ENCODE peak calls at places on chromosomes 11 and 22, in eight cellular contexts. One of them, this sample, is unnamed.

GRCh38 chr11:84899740-84900139 is 727.4 kb downstream of the DLG2 start:
- DNase-seq in lung: no peak
- DNase-seq in ovary: no peak
- DNase-seq in astrocyte: peak; percentile 53
- DNase-seq in cardiac muscle cell: no peak
- DNase-seq in fibroblast of lung: peak; percentile 61
- DNase-seq in mesendoderm: peak; percentile 91
- DNase-seq in lower lobe of right lung: no peak
- DNase-seq in this sample: no peak

GRCh38 chr11:134158023-134158422 is 65.7 kb downstream of the NCAPD3 start:
- DNase-seq in lung: no peak
- DNase-seq in ovary: no peak
- DNase-seq in astrocyte: no peak
- DNase-seq in cardiac muscle cell: no peak
- DNase-seq in fibroblast of lung: no peak
- DNase-seq in mesendoderm: no peak
- DNase-seq in lower lobe of right lung: no peak
- DNase-seq in this sample: no peak

GRCh38 chr11:12224537-12224893 is 114.1 kb downstream of the MICAL2 start:
- DNase-seq in lung: peak; percentile 71
- DNase-seq in ovary: no peak
- DNase-seq in astrocyte: peak; percentile 96
- DNase-seq in cardiac muscle cell: no peak
- DNase-seq in fibroblast of lung: peak; percentile 97
- DNase-seq in mesendoderm: no peak
- DNase-seq in lower lobe of right lung: peak; percentile 87
- DNase-seq in this sample: peak; percentile 94

GRCh38 chr22:22800716-22801115 is 86.9 kb upstream of the IGLL5 start:
- DNase-seq in lung: peak; percentile 21
- DNase-seq in ovary: no peak
- DNase-seq in astrocyte: no peak
- DNase-seq in cardiac muscle cell: no peak
- DNase-seq in fibroblast of lung: no peak
- DNase-seq in mesendoderm: no peak
- DNase-seq in lower lobe of right lung: no peak
- DNase-seq in this sample: no peak

GRCh38 chr11:405323-405975 is 9.3 kb downstream of the SIGIRR start:
- DNase-seq in lung: no peak
- DNase-seq in ovary: no peak
- DNase-seq in astrocyte: no peak
- DNase-seq in cardiac muscle cell: no peak
- DNase-seq in fibroblast of lung: no peak
- DNase-seq in mesendoderm: no peak
- DNase-seq in lower lobe of right lung: peak; percentile 60
- DNase-seq in this sample: peak; percentile 60

GRCh38 chr11:1442163-1442562 is 44.4 kb downstream of the MOB2 start:
- DNase-seq in lung: no peak
- DNase-seq in ovary: no peak
- DNase-seq in astrocyte: no peak
- DNase-seq in cardiac muscle cell: peak; percentile 37
- DNase-seq in fibroblast of lung: no peak
- DNase-seq in mesendoderm: peak; percentile 72
- DNase-seq in lower lobe of right lung: no peak
- DNase-seq in this sample: no peak

GRCh38 chr22:29195964-29196666 is 9.6 kb upstream of the EMID1 start:
- DNase-seq in lung: no peak
- DNase-seq in ovary: no peak
- DNase-seq in astrocyte: no peak
- DNase-seq in cardiac muscle cell: no peak
- DNase-seq in fibroblast of lung: no peak
- DNase-seq in mesendoderm: no peak
- DNase-seq in lower lobe of right lung: peak; percentile 33
- DNase-seq in this sample: no peak

GRCh38 chr11:131579932-131580387 is 209.5 kb downstream of the NTM start:
- DNase-seq in lung: no peak
- DNase-seq in ovary: no peak
- DNase-seq in astrocyte: peak; percentile 98
- DNase-seq in cardiac muscle cell: peak; percentile 63
- DNase-seq in fibroblast of lung: peak; percentile 97
- DNase-seq in mesendoderm: peak; percentile 82
- DNase-seq in lower lobe of right lung: no peak
- DNase-seq in this sample: no peak

GRCh38 chr11:86984701-86985100 is 29.5 kb upstream of the FZD4 start:
- DNase-seq in lung: no peak
- DNase-seq in ovary: no peak
- DNase-seq in astrocyte: no peak
- DNase-seq in cardiac muscle cell: no peak
- DNase-seq in fibroblast of lung: no peak
- DNase-seq in mesendoderm: no peak
- DNase-seq in lower lobe of right lung: no peak
- DNase-seq in this sample: no peak

GRCh38 chr22:45207981-45208664 is 32.6 kb downstream of the KIAA0930 start:
- DNase-seq in lung: no peak
- DNase-seq in ovary: no peak
- DNase-seq in astrocyte: peak; percentile 78
- DNase-seq in cardiac muscle cell: no peak
- DNase-seq in fibroblast of lung: peak; percentile 79
- DNase-seq in mesendoderm: no peak
- DNase-seq in lower lobe of right lung: no peak
- DNase-seq in this sample: peak; percentile 61

GRCh38 chr11:73576226-73576625 is 21.7 kb downstream of the FAM168A start:
- DNase-seq in lung: no peak
- DNase-seq in ovary: no peak
- DNase-seq in astrocyte: no peak
- DNase-seq in cardiac muscle cell: no peak
- DNase-seq in fibroblast of lung: no peak
- DNase-seq in mesendoderm: no peak
- DNase-seq in lower lobe of right lung: no peak
- DNase-seq in this sample: no peak

GRCh38 chr11:9651481-9651880 is 12.4 kb upstream of the SWAP70 start:
- DNase-seq in lung: no peak
- DNase-seq in ovary: no peak
- DNase-seq in astrocyte: no peak
- DNase-seq in cardiac muscle cell: no peak
- DNase-seq in fibroblast of lung: no peak
- DNase-seq in mesendoderm: no peak
- DNase-seq in lower lobe of right lung: no peak
- DNase-seq in this sample: no peak

GRCh38 chr11:128318856-128319474 is 268.4 kb downstream of the ETS1 start:
- DNase-seq in lung: no peak
- DNase-seq in ovary: no peak
- DNase-seq in astrocyte: peak; percentile 32
- DNase-seq in cardiac muscle cell: no peak
- DNase-seq in fibroblast of lung: peak; percentile 49
- DNase-seq in mesendoderm: peak; percentile 44
- DNase-seq in lower lobe of right lung: no peak
- DNase-seq in this sample: no peak

GRCh38 chr11:10604340-10604748 is 35.9 kb upstream of the LYVE1 start:
- DNase-seq in lung: peak; percentile 38
- DNase-seq in ovary: peak; percentile 70
- DNase-seq in astrocyte: no peak
- DNase-seq in cardiac muscle cell: no peak
- DNase-seq in fibroblast of lung: no peak
- DNase-seq in mesendoderm: no peak
- DNase-seq in lower lobe of right lung: no peak
- DNase-seq in this sample: peak; percentile 60

GRCh38 chr22:18156878-18157713 is 7.1 kb downstream of the USP18 start:
- DNase-seq in lung: peak; percentile 42
- DNase-seq in ovary: peak; percentile 34
- DNase-seq in astrocyte: peak; percentile 100
- DNase-seq in cardiac muscle cell: peak; percentile 85
- DNase-seq in fibroblast of lung: peak; percentile 100
- DNase-seq in mesendoderm: peak; percentile 93
- DNase-seq in lower lobe of right lung: no peak
- DNase-seq in this sample: peak; percentile 79

GRCh38 chr22:49160261-49161001 is 667.2 kb downstream of the BRD1 start:
- DNase-seq in lung: no peak
- DNase-seq in ovary: no peak
- DNase-seq in astrocyte: no peak
- DNase-seq in cardiac muscle cell: no peak
- DNase-seq in fibroblast of lung: no peak
- DNase-seq in mesendoderm: no peak
- DNase-seq in lower lobe of right lung: no peak
- DNase-seq in this sample: peak; percentile 35

DNA sequence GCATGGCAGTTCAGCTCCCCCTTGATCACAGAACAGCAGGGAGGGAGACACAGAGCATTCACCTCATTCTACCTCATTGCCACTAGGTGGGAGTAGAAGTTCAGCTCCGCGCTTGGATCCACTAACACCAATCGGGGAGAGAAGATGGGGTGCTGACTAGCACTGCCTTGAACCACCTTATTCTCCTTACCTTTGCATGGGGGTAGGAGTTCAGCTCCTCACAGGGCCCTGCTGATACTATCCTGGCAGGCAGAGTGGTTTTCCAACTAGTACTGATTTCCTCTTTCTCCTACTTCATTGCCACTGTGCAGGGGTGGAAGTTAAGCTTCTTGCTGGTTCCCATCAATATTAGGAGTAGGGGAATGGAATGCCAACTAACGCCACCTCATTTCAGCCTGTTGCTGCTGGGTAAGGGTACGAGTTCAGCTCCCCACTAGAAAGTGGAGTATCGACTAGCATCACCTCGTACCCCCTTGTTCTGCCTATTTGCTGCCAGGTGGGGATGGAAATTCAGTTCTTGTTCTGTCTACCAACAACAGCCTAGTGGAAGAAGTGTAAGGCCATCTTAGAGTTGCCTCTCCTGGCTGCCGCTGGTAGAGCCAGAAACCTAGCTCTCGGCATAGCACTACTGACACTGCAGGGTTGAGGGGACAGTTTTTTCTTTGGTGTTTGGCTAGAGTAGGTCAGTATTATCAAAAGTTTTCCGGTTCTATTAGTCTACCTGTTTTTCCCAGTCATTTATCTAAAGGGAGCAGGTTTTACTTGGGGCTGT is 550.9 kb upstream of the CCDC90B start:
- DNase-seq in lung: peak; percentile 30
- DNase-seq in ovary: peak; percentile 19
- DNase-seq in astrocyte: peak; percentile 35
- DNase-seq in cardiac muscle cell: peak; percentile 70
- DNase-seq in fibroblast of lung: peak; percentile 37
- DNase-seq in mesendoderm: peak; percentile 83
- DNase-seq in lower lobe of right lung: no peak
- DNase-seq in this sample: no peak
- H3K27ac ChIP-seq in lung: no peak overlapping the region
- H3K27ac ChIP-seq in ovary: no peak overlapping the region
- H3K27ac ChIP-seq in astrocyte: no peak overlapping the region
- H3K27ac ChIP-seq in cardiac muscle cell: no peak overlapping the region
- H3K27ac ChIP-seq in fibroblast of lung: no peak overlapping the region
- H3K27ac ChIP-seq in mesendoderm: no peak overlapping the region
- H3K27ac ChIP-seq in lower lobe of right lung: no peak overlapping the region
- H3K27ac ChIP-seq in this sample: no peak overlapping the region

GRCh38 chr11:14906614-14907392 is 14.8 kb upstream of the CYP2R1 start:
- DNase-seq in lung: no peak
- DNase-seq in ovary: no peak
- DNase-seq in astrocyte: no peak
- DNase-seq in cardiac muscle cell: no peak
- DNase-seq in fibroblast of lung: no peak
- DNase-seq in mesendoderm: no peak
- DNase-seq in lower lobe of right lung: no peak
- DNase-seq in this sample: no peak
- H3K4me3 ChIP-seq in lung: no peak overlapping the region
- H3K4me3 ChIP-seq in ovary: no peak overlapping the region
- H3K4me3 ChIP-seq in astrocyte: no peak overlapping the region
- H3K4me3 ChIP-seq in cardiac muscle cell: no peak overlapping the region
- H3K4me3 ChIP-seq in fibroblast of lung: no peak overlapping the region
- H3K4me3 ChIP-seq in mesendoderm: no peak overlapping the region
- H3K4me3 ChIP-seq in lower lobe of right lung: no peak overlapping the region
- H3K4me3 ChIP-seq in this sample: no peak overlapping the region

DNA sequence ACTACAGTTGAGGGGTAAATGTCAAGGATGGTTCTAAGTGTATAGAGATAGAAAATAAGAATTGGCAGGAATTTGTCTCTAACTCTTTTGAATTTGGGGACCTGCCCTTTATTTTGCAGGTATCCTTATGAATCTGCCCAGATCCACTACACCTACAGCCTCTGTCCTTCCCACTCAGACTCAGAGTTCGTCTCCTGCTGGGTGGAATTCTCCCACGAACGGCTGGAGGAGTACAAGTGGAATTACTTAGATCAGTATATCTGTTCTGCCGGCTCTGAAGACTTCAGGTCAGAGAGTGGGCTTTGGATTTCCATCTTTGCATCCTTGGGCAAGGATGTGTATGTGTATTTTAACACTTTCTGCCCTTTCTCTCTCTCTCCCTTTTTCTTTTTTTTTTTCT is 89.7 kb downstream of the DEPDC5 start:
- DNase-seq in lung: no peak
- DNase-seq in ovary: no peak
- DNase-seq in astrocyte: no peak
- DNase-seq in cardiac muscle cell: no peak
- DNase-seq in fibroblast of lung: no peak
- DNase-seq in mesendoderm: no peak
- DNase-seq in lower lobe of right lung: no peak
- DNase-seq in this sample: no peak
- H3K36me3 ChIP-seq in lung: peaks cover 26% of the 10 kb centered on the region
- H3K36me3 ChIP-seq in ovary: no peaks in the 10 kb centered on the region
- H3K36me3 ChIP-seq in astrocyte: peaks cover 6% of the 10 kb centered on the region
- H3K36me3 ChIP-seq in cardiac muscle cell: peaks cover 34% of the 10 kb centered on the region
- H3K36me3 ChIP-seq in fibroblast of lung: peaks cover 5% of the 10 kb centered on the region
- H3K36me3 ChIP-seq in mesendoderm: no peaks in the 10 kb centered on the region
- H3K36me3 ChIP-seq in lower lobe of right lung: peaks cover 85% of the 10 kb centered on the region
- H3K36me3 ChIP-seq in this sample: peaks cover 2% of the 10 kb centered on the region

GRCh38 chr11:112097734-112098528 is 11.3 kb downstream of the SDHD start:
- DNase-seq in lung: no peak
- DNase-seq in ovary: no peak
- DNase-seq in astrocyte: no peak
- DNase-seq in cardiac muscle cell: no peak
- DNase-seq in fibroblast of lung: no peak
- DNase-seq in mesendoderm: no peak
- DNase-seq in lower lobe of right lung: no peak
- DNase-seq in this sample: no peak

GRCh38 chr11:112100457-112100856 is 13.8 kb downstream of the SDHD start:
- DNase-seq in lung: no peak
- DNase-seq in ovary: no peak
- DNase-seq in astrocyte: peak; percentile 29
- DNase-seq in cardiac muscle cell: no peak
- DNase-seq in fibroblast of lung: peak; percentile 39
- DNase-seq in mesendoderm: no peak
- DNase-seq in lower lobe of right lung: no peak
- DNase-seq in this sample: no peak

GRCh38 chr11:112096194-112096593 is 9.5 kb downstream of the SDHD start:
- DNase-seq in lung: no peak
- DNase-seq in ovary: no peak
- DNase-seq in astrocyte: no peak
- DNase-seq in cardiac muscle cell: no peak
- DNase-seq in fibroblast of lung: no peak
- DNase-seq in mesendoderm: no peak
- DNase-seq in lower lobe of right lung: no peak
- DNase-seq in this sample: no peak
- H3K27ac ChIP-seq in lung: no peak overlapping the region
- H3K27ac ChIP-seq in ovary: no peak overlapping the region
- H3K27ac ChIP-seq in astrocyte: no peak overlapping the region
- H3K27ac ChIP-seq in cardiac muscle cell: no peak overlapping the region
- H3K27ac ChIP-seq in fibroblast of lung: no peak overlapping the region
- H3K27ac ChIP-seq in mesendoderm: no peak overlapping the region
- H3K27ac ChIP-seq in lower lobe of right lung: no peak overlapping the region
- H3K27ac ChIP-seq in this sample: no peak overlapping the region

GRCh38 chr11:120210651-120211521 is at the start of gene OAF:
- DNase-seq in lung: peak; percentile 57
- DNase-seq in ovary: peak; percentile 78
- DNase-seq in astrocyte: peak; percentile 77
- DNase-seq in cardiac muscle cell: peak; percentile 89
- DNase-seq in fibroblast of lung: peak; percentile 87
- DNase-seq in mesendoderm: peak; percentile 94
- DNase-seq in lower lobe of right lung: peak; percentile 67
- DNase-seq in this sample: peak; percentile 75
- H3K4me3 ChIP-seq in lung: peak within 1 kb of the TSS; percentile 52
- H3K4me3 ChIP-seq in ovary: peak within 1 kb of the TSS; percentile 63
- H3K4me3 ChIP-seq in astrocyte: peak within 1 kb of the TSS; percentile 74
- H3K4me3 ChIP-seq in cardiac muscle cell: peak within 1 kb of the TSS; percentile 51
- H3K4me3 ChIP-seq in fibroblast of lung: peak within 1 kb of the TSS; percentile 78
- H3K4me3 ChIP-seq in mesendoderm: peak within 1 kb of the TSS; percentile 39
- H3K4me3 ChIP-seq in lower lobe of right lung: peak within 1 kb of the TSS; percentile 69
- H3K4me3 ChIP-seq in this sample: peak within 1 kb of the TSS; percentile 81

This sample was measured in aorta.